ENCODE peak calls at places on chromosomes 12 and 14, in ten cellular contexts. E, Q, F, U, X, G, D, B, O and R are unnamed samples.

GRCh38 chr14:39368261-39368959 is 63.8 kb downstream of the FBXO33 start:
- DNase-seq in O (peak; percentile 86), Q (no peak), U (no peak), B (peak; percentile 64), D (peak; percentile 77), E (no peak), G (no peak), F (peak; percentile 53), X (no peak), R (no peak)

GRCh38 chr12:127083028-127083949 is 1183.7 kb upstream of the TMEM132C start:
- DNase-seq in B (peak; percentile 50), D (peak; percentile 84), F (peak; percentile 83), E (no peak), O (peak; percentile 59), Q (peak; percentile 38), G (no peak), U (no peak), X (no peak), R (no peak)

GRCh38 chr14:101133068-101133467 is 229.5 kb upstream of the RTL1 start:
- DNase-seq in O (no peak), D (no peak), E (no peak), G (peak; percentile 2), B (no peak), U (no peak), F (no peak), Q (no peak), X (no peak), R (no peak)

GRCh38 chr14:104929268-104930230 is 4.9 kb downstream of the PLD4 start:
- DNase-seq in D (no peak), G (no peak), E (no peak), U (no peak), B (no peak), O (no peak), X (no peak), F (no peak), Q (no peak), R (no peak)

GRCh38 chr14:98270201-98270600 is 1001.8 kb downstream of the BCL11B start:
- DNase-seq in E (no peak), O (no peak), F (peak; percentile 90), U (no peak), Q (no peak), G (no peak), X (no peak), B (no peak), D (no peak), R (no peak)

GRCh38 chr12:71476513-71476912 is 36.9 kb downstream of the LGR5 start:
- DNase-seq in Q (no peak), U (no peak), D (no peak), G (no peak), X (no peak), B (no peak), O (peak; percentile 77), E (no peak), F (peak; percentile 39), R (no peak)

GRCh38 chr14:73724696-73725095 is 10.5 kb upstream of the PNMA1 start:
- DNase-seq in G (no peak), F (no peak), B (no peak), D (no peak), E (no peak), U (no peak), X (peak; percentile 60), Q (no peak), O (no peak), R (no peak)

GRCh38 chr14:64766430-64767151 is 62.4 kb downstream of the PLEKHG3 start:
- DNase-seq in O (no peak), E (no peak), B (no peak), Q (no peak), G (no peak), X (peak; percentile 81), D (no peak), F (peak; percentile 69), U (no peak), R (no peak)

GRCh38 chr12:32885831-32886230 is 10.7 kb downstream of the PKP2 start:
- DNase-seq in G (no peak), B (no peak), Q (no peak), F (no peak), D (no peak), X (no peak), O (no peak), E (no peak), U (no peak), R (no peak)

GRCh38 chr14:104107101-104107581 is 21.6 kb downstream of the ASPG start:
- DNase-seq in O (no peak), X (peak; percentile 71), Q (no peak), E (peak; percentile 63), U (no peak), D (no peak), F (no peak), B (no peak), G (no peak), R (no peak)

GRCh38 chr14:31360919-31361662 is 59.3 kb downstream of the HEATR5A start:
- DNase-seq in B (no peak), F (peak; percentile 91), X (no peak), U (no peak), Q (no peak), G (no peak), O (no peak), D (peak; percentile 4), E (no peak), R (no peak)

GRCh38 chr14:32102152-32102787 is 25.2 kb downstream of the ARHGAP5 start:
- DNase-seq in Q (peak; percentile 24), O (no peak), E (no peak), F (no peak), D (no peak), X (no peak), U (no peak), B (no peak), G (no peak), R (no peak)

GRCh38 chr12:13135336-13136178 is 32.1 kb upstream of the GSG1 start:
- DNase-seq in O (peak; percentile 20), F (peak; percentile 88), E (peak; percentile 92), D (peak; percentile 33), X (peak; percentile 84), U (peak; percentile 92), B (no peak), Q (no peak), G (no peak), R (no peak)

GRCh38 chr14:29220077-29220476 is 453.5 kb downstream of the FOXG1 start:
- DNase-seq in E (no peak), U (no peak), X (no peak), B (no peak), F (no peak), G (no peak), O (no peak), Q (no peak), D (no peak), R (no peak)

GRCh38 chr12:75556306-75556899 is 45.0 kb upstream of the KRR1 start:
- DNase-seq in B (no peak), U (no peak), Q (no peak), D (peak; percentile 25), G (no peak), E (no peak), O (no peak), X (no peak), F (peak; percentile 40), R (peak; percentile 73)

GRCh38 chr12:12141000-12141399 is 70.3 kb downstream of the BCL2L14 start:
- DNase-seq in O (no peak), U (no peak), B (no peak), E (no peak), Q (no peak), F (no peak), G (no peak), D (no peak), X (no peak), R (no peak)

DNA sequence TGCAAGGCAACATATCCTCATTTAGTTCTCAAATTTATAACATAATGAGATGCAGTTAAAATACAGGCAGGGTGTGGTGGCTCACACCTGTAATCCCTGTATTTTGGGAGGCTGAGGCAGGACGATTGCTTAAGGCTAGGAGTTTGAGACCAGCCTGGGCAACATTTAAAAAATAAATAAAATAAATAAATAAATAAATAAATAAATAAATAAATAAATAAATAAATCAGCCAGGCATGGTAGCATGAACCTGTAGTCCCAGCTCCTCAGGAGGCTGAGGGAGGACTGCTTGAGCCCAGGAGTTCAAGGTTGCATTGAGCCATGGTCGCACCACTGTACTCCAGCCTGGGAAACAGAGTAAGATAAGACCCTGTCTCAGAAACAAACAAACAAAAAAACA is 39.4 kb downstream of the TCHP start:
- DNase-seq in F (no peak), Q (no peak), B (no peak), D (no peak), E (no peak), G (no peak), O (no peak), U (no peak), X (no peak), R (no peak)
- TF ChIP-seq CTCF in F (no peak), Q (no peak), B (no peak), D (no peak), E (no peak), G (no peak), O (no peak), U (no peak), X (no peak), R (no peak)

GRCh38 chr12:50087159-50087558 is 2.0 kb downstream of the SMARCD1 start:
- DNase-seq in O (no peak), B (no peak), Q (no peak), U (no peak), F (no peak), G (no peak), D (no peak), E (no peak), X (no peak), R (no peak)
- H3K4me3 ChIP-seq in O (no peak overlapping the region), B (no peak overlapping the region), Q (no peak overlapping the region), U (no peak overlapping the region), F (no peak overlapping the region), G (no peak overlapping the region), D (no peak overlapping the region), E (no peak overlapping the region), X (no peak overlapping the region), R (no peak overlapping the region)

DNA sequence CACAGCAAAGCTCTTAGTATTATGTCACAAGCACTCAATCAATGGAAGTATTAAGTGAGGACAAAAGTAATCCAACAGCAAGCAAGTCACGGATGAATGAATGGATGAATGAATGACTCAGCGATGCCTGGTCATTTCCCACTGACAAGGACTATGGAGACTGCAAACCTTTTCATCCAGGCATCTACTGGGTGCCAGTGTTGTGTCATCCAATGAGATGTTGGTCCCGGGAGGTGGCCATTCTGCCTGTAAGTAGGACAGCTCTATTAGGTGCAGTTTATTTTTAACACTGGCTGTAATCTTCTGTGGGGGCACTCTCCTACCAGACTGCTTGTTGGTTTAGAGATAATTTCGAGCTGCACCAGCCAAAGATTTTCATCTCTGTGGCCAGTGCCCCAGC is 39.4 kb downstream of the STAB2 start:
- DNase-seq in B (no peak), E (no peak), X (peak; percentile 67), F (peak; percentile 67), G (no peak), U (no peak), Q (no peak), D (peak; percentile 88), O (no peak), R (peak; percentile 27)
- TF ChIP-seq CTCF in B (no peak), E (no peak), X (peak; percentile 60), F (peak; percentile 29), G (no peak), U (no peak), Q (no peak), D (peak; percentile 78), O (no peak), R (peak; percentile 34)

DNA sequence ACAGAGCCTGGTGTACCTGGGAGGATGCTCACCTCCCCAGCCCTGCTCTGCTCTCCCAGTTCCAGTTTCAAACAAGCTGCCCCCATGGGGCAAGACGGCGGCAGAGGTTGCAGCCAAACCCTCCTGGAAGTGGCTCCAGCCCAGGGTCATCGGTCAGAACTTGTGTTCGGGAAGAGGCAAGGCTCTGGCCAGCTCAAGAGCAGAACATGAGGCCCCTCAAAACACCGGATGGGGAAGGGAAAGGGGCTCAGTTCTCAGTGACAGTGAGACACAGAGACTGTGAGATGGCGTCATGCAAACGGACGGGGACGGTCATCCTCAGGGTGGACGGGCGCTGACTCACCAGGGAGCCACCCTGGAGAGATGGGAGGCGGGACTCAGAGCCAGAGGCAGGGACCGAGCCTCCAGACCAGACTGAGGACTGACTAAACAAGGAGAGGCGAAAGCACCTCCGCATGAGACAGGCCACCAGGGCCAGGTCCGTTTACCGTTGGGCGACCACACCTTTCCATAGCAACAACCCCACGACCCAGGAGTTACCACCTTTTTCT is 63.9 kb upstream of the GALNT9 start:
- DNase-seq in X (peak; percentile 51), G (no peak), D (peak; percentile 83), E (no peak), U (no peak), O (no peak), Q (no peak), F (no peak), B (no peak), R (no peak)
- H3K4me3 ChIP-seq in X (no peak overlapping the region), G (no peak overlapping the region), D (peak overlapping the region; percentile 7), E (no peak overlapping the region), U (no peak overlapping the region), O (no peak overlapping the region), Q (no peak overlapping the region), F (no peak overlapping the region), B (no peak overlapping the region), R (no peak overlapping the region)